ENCODE peak calls at places on chromosomes 13 and 19, in seven cellular contexts. One of them, this sample, is unnamed.

GRCh38 chr13:44045179-44045562 is 165.5 kb downstream of the LACC1 start:
- DNase-seq in OCI-LY7: no peak
- DNase-seq in fibroblast of lung: no peak
- DNase-seq in epithelial cell of proximal tubule: no peak
- DNase-seq in HFF-Myc: no peak
- DNase-seq in left lung: no peak
- DNase-seq in AG04450: no peak
- DNase-seq in this sample: no peak

GRCh38 chr19:35271546-35271945 is 2.8 kb downstream of the USF2 start:
- DNase-seq in AG04450: no peak
- DNase-seq in left lung: no peak
- DNase-seq in OCI-LY7: no peak
- DNase-seq in epithelial cell of proximal tubule: no peak
- DNase-seq in HFF-Myc: no peak
- DNase-seq in fibroblast of lung: no peak
- DNase-seq in this sample: no peak

GRCh38 chr13:71254384-71254783 is 612.6 kb downstream of the DACH1 start:
- DNase-seq in left lung: no peak
- DNase-seq in epithelial cell of proximal tubule: no peak
- DNase-seq in fibroblast of lung: no peak
- DNase-seq in AG04450: no peak
- DNase-seq in HFF-Myc: no peak
- DNase-seq in OCI-LY7: no peak
- DNase-seq in this sample: no peak

GRCh38 chr13:24167666-24168391 is 7.3 kb downstream of the SPATA13 start:
- DNase-seq in left lung: no peak
- DNase-seq in HFF-Myc: no peak
- DNase-seq in fibroblast of lung: no peak
- DNase-seq in epithelial cell of proximal tubule: no peak
- DNase-seq in AG04450: no peak
- DNase-seq in OCI-LY7: no peak
- DNase-seq in this sample: peak

GRCh38 chr19:55695511-55696290 is 20.7 kb downstream of the EPN1 start:
- DNase-seq in fibroblast of lung: no peak
- DNase-seq in epithelial cell of proximal tubule: no peak
- DNase-seq in OCI-LY7: no peak
- DNase-seq in AG04450: no peak
- DNase-seq in HFF-Myc: no peak
- DNase-seq in left lung: peak
- DNase-seq in this sample: no peak

GRCh38 chr13:39840201-39840600 is 184.7 kb downstream of the COG6 start:
- DNase-seq in fibroblast of lung: no peak
- DNase-seq in epithelial cell of proximal tubule: no peak
- DNase-seq in AG04450: no peak
- DNase-seq in HFF-Myc: no peak
- DNase-seq in OCI-LY7: no peak
- DNase-seq in left lung: no peak
- DNase-seq in this sample: no peak

GRCh38 chr19:54463531-54464043 is at the start of gene LENG9:
- DNase-seq in fibroblast of lung: peak
- DNase-seq in left lung: peak
- DNase-seq in AG04450: peak
- DNase-seq in HFF-Myc: peak
- DNase-seq in OCI-LY7: peak
- DNase-seq in epithelial cell of proximal tubule: no peak
- DNase-seq in this sample: peak

GRCh38 chr19:47377208-47377701 is 28.1 kb downstream of the DHX34 start:
- DNase-seq in epithelial cell of proximal tubule: no peak
- DNase-seq in left lung: no peak
- DNase-seq in fibroblast of lung: no peak
- DNase-seq in OCI-LY7: no peak
- DNase-seq in HFF-Myc: no peak
- DNase-seq in AG04450: no peak
- DNase-seq in this sample: no peak

GRCh38 chr13:29771247-29771646 is 79.2 kb downstream of the UBL3 start:
- DNase-seq in OCI-LY7: peak
- DNase-seq in epithelial cell of proximal tubule: peak
- DNase-seq in AG04450: no peak
- DNase-seq in fibroblast of lung: peak
- DNase-seq in left lung: no peak
- DNase-seq in HFF-Myc: no peak
- DNase-seq in this sample: peak

GRCh38 chr19:1848399-1849131 is at the start of gene REXO1:
- DNase-seq in epithelial cell of proximal tubule: no peak
- DNase-seq in HFF-Myc: peak
- DNase-seq in AG04450: peak
- DNase-seq in left lung: peak
- DNase-seq in OCI-LY7: peak
- DNase-seq in fibroblast of lung: peak
- DNase-seq in this sample: peak

GRCh38 chr13:42380420-42381164 is 108.6 kb downstream of the AKAP11 start:
- DNase-seq in left lung: no peak
- DNase-seq in AG04450: no peak
- DNase-seq in fibroblast of lung: no peak
- DNase-seq in HFF-Myc: no peak
- DNase-seq in OCI-LY7: peak
- DNase-seq in epithelial cell of proximal tubule: no peak
- DNase-seq in this sample: no peak

DNA sequence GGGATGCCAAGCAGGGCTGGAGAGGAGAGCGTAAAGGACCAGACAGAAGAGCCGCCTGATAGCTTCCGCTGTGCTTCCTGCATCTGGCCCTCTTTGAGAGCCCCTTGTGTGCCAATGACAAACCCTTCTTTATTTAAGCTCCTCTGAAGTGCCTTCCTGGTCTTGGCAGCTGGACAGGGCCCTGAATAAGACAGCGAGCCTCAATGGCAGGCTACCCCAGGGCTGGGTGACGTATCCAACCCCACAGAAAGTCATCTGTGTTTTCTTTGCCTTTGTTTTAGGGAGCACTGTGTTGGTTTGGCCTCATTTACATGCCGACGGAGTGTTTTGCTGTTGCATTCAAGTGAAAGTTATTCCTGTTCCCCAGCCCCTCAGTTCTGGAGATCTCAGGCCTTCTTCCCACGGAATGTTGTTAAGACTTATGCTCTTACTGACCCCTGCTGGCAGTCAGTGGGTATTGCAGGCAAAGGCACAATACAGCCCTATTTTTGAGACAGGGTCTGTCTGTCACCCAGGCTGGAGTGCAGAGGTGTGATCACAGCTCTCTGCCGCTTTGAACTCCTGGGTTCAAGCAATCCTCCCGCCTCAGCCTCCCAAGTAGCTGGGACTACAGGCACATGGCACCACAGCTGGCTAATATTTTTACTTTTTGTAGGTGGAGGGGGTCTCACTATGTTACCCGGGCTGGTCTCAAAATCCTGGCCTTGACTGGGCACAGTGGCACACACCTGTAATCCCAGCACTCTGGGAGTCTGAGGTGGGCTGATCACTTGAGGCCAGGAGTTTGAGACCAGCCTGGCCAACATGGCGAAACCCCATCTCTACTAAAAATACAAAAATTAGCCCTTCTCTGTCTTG is 16.8 kb downstream of the CCL25 start:
- DNase-seq in OCI-LY7: peak
- DNase-seq in left lung: peak
- DNase-seq in HFF-Myc: peak
- DNase-seq in fibroblast of lung: no peak
- DNase-seq in AG04450: no peak
- DNase-seq in epithelial cell of proximal tubule: no peak
- DNase-seq in this sample: no peak
- TF ChIP-seq CTCF in OCI-LY7: peak
- TF ChIP-seq CTCF in left lung: no peak
- TF ChIP-seq CTCF in HFF-Myc: peak
- TF ChIP-seq CTCF in fibroblast of lung: peak
- TF ChIP-seq CTCF in AG04450: peak
- TF ChIP-seq CTCF in epithelial cell of proximal tubule: peak
- TF ChIP-seq CTCF in this sample: peak

GRCh38 chr13:72851678-72852014 is 69.7 kb downstream of the PIBF1 start:
- DNase-seq in OCI-LY7: no peak
- DNase-seq in AG04450: no peak
- DNase-seq in left lung: no peak
- DNase-seq in epithelial cell of proximal tubule: no peak
- DNase-seq in fibroblast of lung: no peak
- DNase-seq in HFF-Myc: no peak
- DNase-seq in this sample: no peak

GRCh38 chr13:72853000-72853399 is 71.1 kb downstream of the PIBF1 start:
- DNase-seq in OCI-LY7: no peak
- DNase-seq in fibroblast of lung: no peak
- DNase-seq in epithelial cell of proximal tubule: no peak
- DNase-seq in left lung: no peak
- DNase-seq in HFF-Myc: no peak
- DNase-seq in AG04450: no peak
- DNase-seq in this sample: no peak

GRCh38 chr13:72849571-72849970 is 67.6 kb downstream of the PIBF1 start:
- DNase-seq in HFF-Myc: peak
- DNase-seq in left lung: no peak
- DNase-seq in fibroblast of lung: peak
- DNase-seq in OCI-LY7: no peak
- DNase-seq in epithelial cell of proximal tubule: no peak
- DNase-seq in AG04450: no peak
- DNase-seq in this sample: peak

GRCh38 chr13:72850959-72851677 is 69.2 kb downstream of the PIBF1 start:
- DNase-seq in HFF-Myc: no peak
- DNase-seq in left lung: peak
- DNase-seq in OCI-LY7: no peak
- DNase-seq in AG04450: no peak
- DNase-seq in fibroblast of lung: no peak
- DNase-seq in epithelial cell of proximal tubule: peak
- DNase-seq in this sample: no peak

DNA sequence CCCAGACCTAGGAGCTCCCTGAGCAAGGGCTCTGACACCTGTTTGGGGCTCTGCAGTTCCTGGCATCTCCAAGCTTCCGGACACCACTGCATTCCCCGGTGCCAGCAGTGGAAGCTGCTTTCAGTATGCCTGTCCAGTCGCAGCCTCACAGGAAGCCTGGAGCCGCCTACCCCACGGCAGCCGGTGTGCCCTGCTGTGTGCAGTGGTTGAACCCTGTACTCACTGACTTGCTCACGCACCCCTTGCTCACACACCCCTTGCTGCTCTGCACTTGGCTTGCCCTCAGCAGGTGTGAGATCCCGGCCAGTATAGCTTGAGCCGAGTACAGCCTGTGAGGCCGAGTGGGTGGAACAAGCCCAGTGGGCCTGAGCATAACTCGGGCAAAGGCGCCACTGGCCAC is 70.3 kb downstream of the PIBF1 start:
- DNase-seq in left lung: peak
- DNase-seq in HFF-Myc: no peak
- DNase-seq in epithelial cell of proximal tubule: no peak
- DNase-seq in fibroblast of lung: no peak
- DNase-seq in AG04450: no peak
- DNase-seq in OCI-LY7: no peak
- DNase-seq in this sample: no peak
- H3K4me3 ChIP-seq in left lung: no peak
- H3K4me3 ChIP-seq in HFF-Myc: no peak
- H3K4me3 ChIP-seq in epithelial cell of proximal tubule: peak
- H3K4me3 ChIP-seq in fibroblast of lung: no peak
- H3K4me3 ChIP-seq in AG04450: no peak
- H3K4me3 ChIP-seq in OCI-LY7: no peak
- H3K4me3 ChIP-seq in this sample: no peak

DNA sequence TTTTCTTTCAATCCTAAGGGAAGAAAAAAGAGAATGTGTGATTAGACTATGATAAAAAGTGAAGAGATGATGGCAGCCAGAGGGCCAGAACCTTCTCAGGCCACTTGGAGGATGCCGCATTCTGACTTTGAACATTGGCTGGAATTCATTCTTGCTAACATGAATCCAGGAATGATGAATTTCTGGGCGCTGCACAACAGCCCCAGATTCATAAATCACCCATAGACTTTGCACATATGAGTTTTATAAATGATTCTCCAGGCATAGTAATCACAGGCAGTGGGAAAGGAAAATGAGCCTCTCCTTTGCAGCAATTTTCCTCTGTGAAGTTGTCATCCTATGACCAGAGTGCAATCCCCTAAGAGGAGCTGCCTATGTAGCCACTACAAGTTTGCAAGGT is 555.4 kb downstream of the KCTD12 start:
- DNase-seq in fibroblast of lung: no peak
- DNase-seq in OCI-LY7: no peak
- DNase-seq in left lung: no peak
- DNase-seq in HFF-Myc: no peak
- DNase-seq in AG04450: no peak
- DNase-seq in epithelial cell of proximal tubule: no peak
- DNase-seq in this sample: peak
- TF ChIP-seq CTCF in fibroblast of lung: no peak
- TF ChIP-seq CTCF in OCI-LY7: no peak
- TF ChIP-seq CTCF in left lung: no peak
- TF ChIP-seq CTCF in HFF-Myc: no peak
- TF ChIP-seq CTCF in AG04450: no peak
- TF ChIP-seq CTCF in epithelial cell of proximal tubule: no peak
- TF ChIP-seq CTCF in this sample: no peak

GRCh38 chr13:66864627-66865026 is 365.5 kb downstream of the PCDH9 start:
- DNase-seq in left lung: no peak
- DNase-seq in HFF-Myc: no peak
- DNase-seq in fibroblast of lung: no peak
- DNase-seq in AG04450: no peak
- DNase-seq in OCI-LY7: peak
- DNase-seq in epithelial cell of proximal tubule: no peak
- DNase-seq in this sample: no peak
- H3K4me3 ChIP-seq in left lung: no peak
- H3K4me3 ChIP-seq in HFF-Myc: no peak
- H3K4me3 ChIP-seq in fibroblast of lung: no peak
- H3K4me3 ChIP-seq in AG04450: no peak
- H3K4me3 ChIP-seq in OCI-LY7: peak
- H3K4me3 ChIP-seq in epithelial cell of proximal tubule: peak
- H3K4me3 ChIP-seq in this sample: no peak

GRCh38 chr19:6753178-6754031 is 13.8 kb downstream of the SH2D3A start:
- DNase-seq in AG04450: no peak
- DNase-seq in left lung: peak
- DNase-seq in HFF-Myc: no peak
- DNase-seq in epithelial cell of proximal tubule: no peak
- DNase-seq in OCI-LY7: peak
- DNase-seq in fibroblast of lung: peak
- DNase-seq in this sample: peak
- TF ChIP-seq CTCF in AG04450: no peak
- TF ChIP-seq CTCF in left lung: no peak
- TF ChIP-seq CTCF in HFF-Myc: peak
- TF ChIP-seq CTCF in epithelial cell of proximal tubule: peak
- TF ChIP-seq CTCF in OCI-LY7: peak
- TF ChIP-seq CTCF in fibroblast of lung: peak
- TF ChIP-seq CTCF in this sample: peak

DNA sequence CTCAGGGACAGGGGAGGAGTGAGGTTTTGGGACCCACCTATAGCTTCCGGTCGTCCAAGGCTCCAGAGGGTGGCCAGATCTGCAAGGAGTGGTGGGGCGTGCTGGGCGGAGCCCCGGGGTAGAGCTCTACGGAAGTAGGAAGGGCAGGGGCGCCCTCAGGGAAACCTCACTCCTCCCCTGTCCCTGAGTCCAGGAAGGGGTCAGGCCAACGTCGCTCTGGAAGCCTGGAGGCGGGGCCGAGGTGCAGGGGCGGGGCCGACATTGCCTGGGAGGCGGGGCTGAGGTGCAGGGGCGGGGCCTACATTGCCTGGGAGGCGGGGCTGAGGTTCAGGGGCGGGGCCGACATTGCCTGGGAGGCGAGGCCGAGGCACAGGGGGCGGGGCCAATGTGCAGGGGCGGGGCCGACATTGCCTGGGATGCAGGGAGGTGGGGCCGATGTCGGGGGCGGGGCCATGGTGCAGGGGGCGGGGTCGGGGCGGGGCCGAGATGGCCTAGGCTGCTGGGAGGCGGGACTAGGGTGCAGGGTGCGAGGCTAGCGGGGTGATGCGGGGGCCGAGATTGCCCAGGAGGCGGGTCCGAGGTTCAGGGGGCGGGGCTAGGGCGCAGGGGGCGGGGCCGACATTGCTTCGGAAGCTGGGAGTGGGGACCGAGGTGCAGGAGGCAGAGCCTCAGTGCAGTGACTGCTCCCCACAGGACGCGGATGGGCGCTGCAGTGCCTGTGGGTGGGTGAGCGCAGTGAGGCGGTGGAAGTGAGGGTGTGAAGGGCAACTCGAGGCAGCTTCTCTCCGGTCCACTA is 4.9 kb upstream of the PALM start:
- DNase-seq in HFF-Myc: peak
- DNase-seq in epithelial cell of proximal tubule: no peak
- DNase-seq in AG04450: no peak
- DNase-seq in left lung: peak
- DNase-seq in fibroblast of lung: no peak
- DNase-seq in OCI-LY7: peak
- DNase-seq in this sample: peak
- H3K4me3 ChIP-seq in HFF-Myc: no peak
- H3K4me3 ChIP-seq in epithelial cell of proximal tubule: peak
- H3K4me3 ChIP-seq in AG04450: no peak
- H3K4me3 ChIP-seq in left lung: peak
- H3K4me3 ChIP-seq in fibroblast of lung: no peak
- H3K4me3 ChIP-seq in OCI-LY7: peak
- H3K4me3 ChIP-seq in this sample: peak